ENCODE peak calls at places on chromosomes 13 and 19, in ten cellular contexts. W, Y, E, Z, B, D, A, V, L and M are unnamed samples.

GRCh38 chr19:32022044-32022945 is 323.1 kb upstream of the ZNF507 start:
- DNase-seq in W (no peak), Y (no peak), E (no peak), Z (no peak), B (no peak), D (no peak), A (no peak), V (peak), L (no peak), M (no peak)

GRCh38 chr13:25301347-25302113 is at the start of gene NUP58:
- DNase-seq in W (peak), Y (peak), E (peak), Z (peak), B (peak), D (peak), A (peak), V (peak), L (peak), M (peak)

GRCh38 chr13:41401371-41401770 is 56.0 kb upstream of the RGCC start:
- DNase-seq in W (no peak), Y (no peak), E (peak), Z (no peak), B (no peak), D (peak), A (no peak), V (no peak), L (no peak), M (peak)

GRCh38 chr13:43558312-43558711 is 228.5 kb downstream of the ENOX1 start:
- DNase-seq in W (no peak), Y (no peak), E (no peak), Z (no peak), B (no peak), D (no peak), A (no peak), V (no peak), L (no peak), M (no peak)

GRCh38 chr13:105139048-105139379 is 1396.4 kb downstream of the EFNB2 start:
- DNase-seq in W (no peak), Y (peak), E (no peak), Z (no peak), B (no peak), D (no peak), A (no peak), V (no peak), L (no peak), M (no peak)

GRCh38 chr19:52691215-52691610 is 43.6 kb downstream of the ZNF611 start:
- DNase-seq in W (no peak), Y (no peak), E (no peak), Z (no peak), B (no peak), D (no peak), A (no peak), V (no peak), L (no peak), M (peak)

GRCh38 chr19:10667867-10668266 is 13.7 kb downstream of the ILF3 start:
- DNase-seq in W (no peak), Y (no peak), E (no peak), Z (no peak), B (no peak), D (no peak), A (no peak), V (no peak), L (no peak), M (no peak)

GRCh38 chr19:539429-540030 is 4.3 kb upstream of the GZMM start:
- DNase-seq in W (no peak), Y (no peak), E (no peak), Z (no peak), B (no peak), D (no peak), A (no peak), V (no peak), L (no peak), M (no peak)

GRCh38 chr19:23393121-23393520 is 2.1 kb downstream of the ZNF91 start:
- DNase-seq in W (no peak), Y (no peak), E (peak), Z (no peak), B (no peak), D (no peak), A (no peak), V (no peak), L (no peak), M (no peak)

GRCh38 chr13:30881191-30881651 is 24.9 kb upstream of the MEDAG start:
- DNase-seq in W (no peak), Y (no peak), E (no peak), Z (no peak), B (no peak), D (no peak), A (peak), V (no peak), L (no peak), M (no peak)

GRCh38 chr13:99357149-99357596 is 50.0 kb upstream of the GPR183 start:
- DNase-seq in W (no peak), Y (peak), E (peak), Z (peak), B (no peak), D (peak), A (no peak), V (no peak), L (no peak), M (no peak)

GRCh38 chr19:42199440-42200115 is 17.9 kb downstream of the DEDD2 start:
- DNase-seq in W (no peak), Y (no peak), E (no peak), Z (no peak), B (no peak), D (peak), A (no peak), V (peak), L (peak), M (no peak)

GRCh38 chr19:18940791-18941627 is at the start of gene HOMER3:
- DNase-seq in W (no peak), Y (peak), E (peak), Z (no peak), B (peak), D (peak), A (peak), V (peak), L (peak), M (peak)

GRCh38 chr13:42650470-42650869 is 76.5 kb downstream of the TNFSF11 start:
- DNase-seq in W (no peak), Y (no peak), E (no peak), Z (no peak), B (no peak), D (no peak), A (no peak), V (no peak), L (no peak), M (no peak)

GRCh38 chr13:25819856-25820530 is 231.8 kb downstream of the SHISA2 start:
- DNase-seq in W (no peak), Y (no peak), E (no peak), Z (no peak), B (no peak), D (no peak), A (no peak), V (no peak), L (peak), M (no peak)

GRCh38 chr19:4922530-4923378 is 13.5 kb downstream of the UHRF1 start:
- DNase-seq in W (no peak), Y (no peak), E (no peak), Z (no peak), B (no peak), D (no peak), A (no peak), V (no peak), L (peak), M (no peak)

GRCh38 chr19:42290523-42291436 is 11.2 kb upstream of the PRR19 start:
- DNase-seq in W (no peak), Y (peak), E (no peak), Z (no peak), B (peak), D (peak), A (peak), V (no peak), L (no peak), M (no peak)

GRCh38 chr19:45468159-45468651 is 409 bp downstream of the FOSB start:
- DNase-seq in W (no peak), Y (no peak), E (no peak), Z (no peak), B (no peak), D (peak), A (peak), V (no peak), L (no peak), M (no peak)

GRCh38 chr13:38998739-38999138 is 8.1 kb upstream of the STOML3 start:
- DNase-seq in W (no peak), Y (no peak), E (no peak), Z (no peak), B (no peak), D (no peak), A (no peak), V (no peak), L (no peak), M (no peak)

GRCh38 chr13:98729526-98730057 is 22.9 kb downstream of the SLC15A1 start:
- DNase-seq in W (no peak), Y (no peak), E (no peak), Z (no peak), B (no peak), D (no peak), A (no peak), V (no peak), L (no peak), M (no peak)

GRCh38 chr19:14147797-14148605 is 11.6 kb upstream of the ASF1B start:
- DNase-seq in W (no peak), Y (peak), E (peak), Z (no peak), B (peak), D (peak), A (peak), V (peak), L (peak), M (peak)

GRCh38 chr13:45490068-45490467 is 25.3 kb downstream of the COG3 start:
- DNase-seq in W (no peak), Y (no peak), E (peak), Z (no peak), B (no peak), D (peak), A (no peak), V (no peak), L (no peak), M (no peak)